ENCODE peak calls at places on chromosomes 11 and 22, in eight cellular contexts. S is stomach, K is suprapubic skin, M is esophagus squamous epithelium, G is heart left ventricle, Z is transverse colon, U is HCT116, X is uterus. W is an unnamed sample.

GRCh38 chr11:14905104-14906033 is 13.3 kb upstream of the CYP2R1 start:
- DNase-seq in S (peak; percentile 43), K (peak; percentile 80), M (peak; percentile 34), G (peak; percentile 46), Z (peak; percentile 65), U (no peak), X (peak; percentile 22), W (peak; percentile 19)

GRCh38 chr22:27588915-27589314 is 212.6 kb downstream of the MN1 start:
- DNase-seq in S (no peak), K (no peak), M (no peak), G (no peak), Z (no peak), U (no peak), X (no peak), W (no peak)

GRCh38 chr11:1428762-1429316 is 39.1 kb downstream of the BRSK2 start:
- DNase-seq in S (no peak), K (no peak), M (no peak), G (no peak), Z (no peak), U (no peak), X (no peak), W (no peak)

GRCh38 chr11:36345084-36345511 is 49.0 kb downstream of the PRR5L start:
- DNase-seq in S (no peak), K (no peak), M (no peak), G (no peak), Z (peak; percentile 75), U (no peak), X (no peak), W (no peak)

GRCh38 chr11:95919514-95919913 is 4.4 kb downstream of the MTMR2 start:
- DNase-seq in S (no peak), K (no peak), M (no peak), G (no peak), Z (no peak), U (no peak), X (no peak), W (peak; percentile 31)

GRCh38 chr11:43419460-43419859 is 60.7 kb downstream of the TTC17 start:
- DNase-seq in S (peak; percentile 41), K (no peak), M (no peak), G (no peak), Z (peak; percentile 21), U (peak; percentile 2), X (no peak), W (peak; percentile 17)

GRCh38 chr11:441418-442274 is at the start of gene ANO9:
- DNase-seq in S (peak; percentile 81), K (no peak), M (no peak), G (no peak), Z (peak; percentile 87), U (no peak), X (no peak), W (peak; percentile 61)

GRCh38 chr22:36816635-36817428 is at the start of gene PVALB:
- DNase-seq in S (no peak), K (no peak), M (no peak), G (peak; percentile 25), Z (no peak), U (no peak), X (peak; percentile 26), W (no peak)

GRCh38 chr22:23070418-23071162 is at the start of gene GNAZ:
- DNase-seq in S (no peak), K (peak; percentile 77), M (no peak), G (no peak), Z (no peak), U (no peak), X (peak; percentile 29), W (no peak)

GRCh38 chr11:61675826-61676225 is 4.4 kb upstream of the DAGLA start:
- DNase-seq in S (no peak), K (no peak), M (no peak), G (no peak), Z (no peak), U (no peak), X (no peak), W (no peak)

GRCh38 chr22:43226368-43226979 is 39.5 kb upstream of the TTLL12 start:
- DNase-seq in S (no peak), K (no peak), M (no peak), G (no peak), Z (no peak), U (no peak), X (no peak), W (no peak)

GRCh38 chr22:45876136-45877035 is 100.6 kb downstream of the WNT7B start:
- DNase-seq in S (peak; percentile 24), K (peak; percentile 61), M (no peak), G (peak; percentile 12), Z (peak; percentile 4), U (no peak), X (peak; percentile 11), W (no peak)

GRCh38 chr22:44625981-44626687 is 75.9 kb upstream of the PRR5 start:
- DNase-seq in S (peak; percentile 79), K (peak; percentile 88), M (no peak), G (peak; percentile 66), Z (peak; percentile 76), U (peak; percentile 38), X (peak; percentile 74), W (peak; percentile 54)

GRCh38 chr22:49999063-49999900 is 13.3 kb downstream of the IL17REL start:
- DNase-seq in S (no peak), K (no peak), M (no peak), G (peak; percentile 16), Z (peak; percentile 37), U (no peak), X (no peak), W (no peak)

GRCh38 chr11:3855808-3856491 is 486 bp downstream of the STIM1 start:
- DNase-seq in S (peak; percentile 46), K (peak; percentile 87), M (no peak), G (no peak), Z (peak; percentile 57), U (no peak), X (peak; percentile 48), W (no peak)

GRCh38 chr11:17988465-17988864 is 24.4 kb downstream of the SERGEF start:
- DNase-seq in S (no peak), K (no peak), M (no peak), G (no peak), Z (no peak), U (no peak), X (no peak), W (no peak)

GRCh38 chr11:120523196-120523595 is 11.6 kb downstream of the GRIK4 start:
- DNase-seq in S (no peak), K (no peak), M (no peak), G (no peak), Z (no peak), U (no peak), X (no peak), W (peak; percentile 36)

GRCh38 chr11:28537822-28538221 is 429.6 kb downstream of the METTL15 start:
- DNase-seq in S (no peak), K (no peak), M (no peak), G (no peak), Z (no peak), U (no peak), X (no peak), W (no peak)

GRCh38 chr22:48359613-48359965 is 1468.1 kb downstream of the BRD1 start:
- DNase-seq in S (no peak), K (no peak), M (no peak), G (no peak), Z (no peak), U (no peak), X (no peak), W (no peak)

GRCh38 chr11:30364139-30364875 is 41.4 kb downstream of the ARL14EP start:
- DNase-seq in S (no peak), K (no peak), M (no peak), G (no peak), Z (no peak), U (no peak), X (no peak), W (no peak)

GRCh38 chr11:11842426-11843008 is 745 bp downstream of the USP47 start:
- DNase-seq in S (peak; percentile 62), K (no peak), M (no peak), G (peak; percentile 54), Z (peak; percentile 75), U (peak; percentile 53), X (no peak), W (peak; percentile 62)

GRCh38 chr11:24391165-24391564 is 105.7 kb upstream of the LUZP2 start:
- DNase-seq in S (no peak), K (no peak), M (no peak), G (no peak), Z (no peak), U (no peak), X (no peak), W (no peak)

GRCh38 chr22:47251911-47252310 is 489.5 kb downstream of the TBC1D22A start:
- DNase-seq in S (no peak), K (no peak), M (no peak), G (no peak), Z (no peak), U (no peak), X (no peak), W (no peak)

GRCh38 chr22:29299136-29299900 is 7.1 kb upstream of the GAS2L1 start:
- DNase-seq in S (no peak), K (peak; percentile 65), M (no peak), G (no peak), Z (no peak), U (no peak), X (no peak), W (no peak)
- TF ChIP-seq POLR2A in S (no peak), K (no peak), M (no peak), G (no peak), Z (no peak), U (no peak), X (no peak), W (no peak)

DNA sequence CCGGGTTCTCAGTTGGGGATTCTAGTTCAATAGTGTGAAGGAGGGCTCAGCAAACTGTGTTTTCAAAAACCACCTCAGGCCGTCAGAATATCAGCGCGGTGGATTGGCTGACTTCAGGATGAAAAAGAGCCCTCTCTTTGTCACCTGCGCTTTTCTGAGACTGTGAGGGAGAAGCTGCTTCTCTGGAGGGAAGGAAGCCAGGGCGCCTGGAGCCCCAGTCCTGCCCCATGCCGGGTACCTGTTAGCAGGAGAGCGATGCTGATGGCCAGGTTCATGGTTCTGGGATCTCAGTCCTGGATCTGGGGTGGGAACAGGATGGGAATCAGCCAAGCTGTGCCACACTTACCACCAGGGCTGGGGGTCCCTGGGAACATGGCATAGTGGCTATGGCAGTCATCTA is 2.3 kb downstream of the THY1 start:
- DNase-seq in S (no peak), K (no peak), M (no peak), G (no peak), Z (no peak), U (no peak), X (no peak), W (no peak)
- H3K4me3 ChIP-seq in S (no peak overlapping the region), K (no peak overlapping the region), M (no peak overlapping the region), G (no peak overlapping the region), Z (no peak overlapping the region), U (no peak overlapping the region), X (no peak overlapping the region), W (no peak overlapping the region)

DNA sequence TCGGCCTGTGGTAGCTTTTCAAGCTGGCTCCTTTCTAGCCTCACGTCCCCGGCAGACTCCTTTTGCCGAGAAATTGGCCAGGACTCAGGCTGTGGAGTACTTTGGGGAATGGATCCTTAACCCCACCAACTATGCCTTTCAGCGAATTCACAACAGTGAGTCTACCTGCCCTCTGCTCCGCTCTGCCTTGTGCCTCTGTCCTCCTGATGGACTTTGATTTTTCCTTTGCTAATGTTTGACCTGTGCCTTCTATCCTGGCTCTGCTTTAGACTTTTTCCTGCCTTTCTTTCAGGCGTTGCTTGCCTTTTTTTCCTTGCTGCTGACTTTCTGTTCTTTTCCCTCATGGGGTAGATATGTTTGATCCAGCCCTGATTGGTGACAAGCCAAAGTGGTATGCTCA is 12.5 kb downstream of the MADD start:
- DNase-seq in S (no peak), K (no peak), M (no peak), G (no peak), Z (no peak), U (no peak), X (no peak), W (no peak)
- H3K36me3 ChIP-seq in S (peaks cover 100% of the 10 kb centered on the region), K (peaks cover 97% of the 10 kb centered on the region), M (peaks cover 100% of the 10 kb centered on the region), G (peaks cover 66% of the 10 kb centered on the region), Z (no peaks in the 10 kb centered on the region), U (peaks cover 54% of the 10 kb centered on the region), X (no peaks in the 10 kb centered on the region), W (peaks cover 23% of the 10 kb centered on the region)

GRCh38 chr11:126113515-126113957 is 50.9 kb upstream of the CDON start:
- DNase-seq in S (peak; percentile 93), K (peak; percentile 94), M (no peak), G (peak; percentile 84), Z (peak; percentile 90), U (peak; percentile 44), X (peak; percentile 88), W (peak; percentile 93)
- TF ChIP-seq POLR2A in S (no peak), K (peak; percentile 40), M (peak; percentile 15), G (no peak), Z (peak; percentile 73), U (no peak), X (no peak), W (peak; percentile 36)

W was measured in prostate gland.